ENCODE peak calls at places on chromosomes 11 and 22, in ten cellular contexts. M, G, S, W, Z, I, Y, X, K and E are unnamed samples.

GRCh38 chr11:46360878-46361277 is 13.6 kb downstream of the DGKZ start:
- DNase-seq in M (no peak), G (no peak), S (no peak), W (no peak), Z (no peak), I (no peak), Y (no peak), X (no peak), K (no peak), E (no peak)

GRCh38 chr11:2885676-2886081 is at the start of gene CDKN1C:
- DNase-seq in M (peak), G (peak), S (peak), W (peak), Z (peak), I (peak), Y (peak), X (peak), K (peak), E (no peak)

GRCh38 chr11:8832571-8833260 is 78.3 kb upstream of the AKIP1 start:
- DNase-seq in M (peak), G (no peak), S (no peak), W (peak), Z (peak), I (no peak), Y (peak), X (no peak), K (no peak), E (peak)

GRCh38 chr11:71256080-71256479 is 3.7 kb upstream of the SHANK2 start:
- DNase-seq in M (no peak), G (no peak), S (no peak), W (no peak), Z (no peak), I (no peak), Y (no peak), X (no peak), K (no peak), E (no peak)

GRCh38 chr11:6480299-6480914 is 724 bp downstream of the ARFIP2 start:
- DNase-seq in M (no peak), G (no peak), S (no peak), W (no peak), Z (no peak), I (no peak), Y (no peak), X (peak), K (no peak), E (no peak)

GRCh38 chr22:43633631-43634030 is 178.5 kb downstream of the EFCAB6 start:
- DNase-seq in M (no peak), G (no peak), S (no peak), W (no peak), Z (no peak), I (no peak), Y (no peak), X (no peak), K (no peak), E (no peak)

GRCh38 chr22:36333632-36334031 is 54.1 kb downstream of the MYH9 start:
- DNase-seq in M (no peak), G (no peak), S (no peak), W (peak), Z (no peak), I (peak), Y (no peak), X (no peak), K (no peak), E (no peak)

GRCh38 chr22:40719599-40719998 is 40.3 kb downstream of the MCHR1 start:
- DNase-seq in M (no peak), G (no peak), S (no peak), W (no peak), Z (no peak), I (no peak), Y (no peak), X (no peak), K (no peak), E (no peak)

GRCh38 chr11:131748146-131749050 is 378.0 kb downstream of the NTM start:
- DNase-seq in M (peak), G (peak), S (no peak), W (peak), Z (peak), I (peak), Y (peak), X (peak), K (no peak), E (no peak)

GRCh38 chr11:47328449-47329390 is 23.8 kb downstream of the MYBPC3 start:
- DNase-seq in M (no peak), G (no peak), S (no peak), W (no peak), Z (no peak), I (no peak), Y (no peak), X (no peak), K (no peak), E (no peak)

GRCh38 chr11:7098235-7098832 is 9.5 kb downstream of the RBMXL2 start:
- DNase-seq in M (peak), G (no peak), S (peak), W (no peak), Z (peak), I (no peak), Y (peak), X (peak), K (no peak), E (peak)

GRCh38 chr11:30868495-30869130 is 282.5 kb upstream of the MPPED2 start:
- DNase-seq in M (no peak), G (no peak), S (no peak), W (no peak), Z (peak), I (no peak), Y (no peak), X (no peak), K (no peak), E (no peak)

GRCh38 chr11:45248501-45249011 is 37.6 kb downstream of the SYT13 start:
- DNase-seq in M (no peak), G (no peak), S (no peak), W (no peak), Z (no peak), I (no peak), Y (no peak), X (no peak), K (no peak), E (no peak)

GRCh38 chr11:2998073-2998850 is 6.1 kb upstream of the NAP1L4 start:
- DNase-seq in M (no peak), G (peak), S (no peak), W (no peak), Z (no peak), I (no peak), Y (no peak), X (peak), K (no peak), E (no peak)

GRCh38 chr22:46072030-46072881 is 78.1 kb upstream of the PPARA start:
- DNase-seq in M (peak), G (peak), S (no peak), W (peak), Z (no peak), I (peak), Y (peak), X (peak), K (peak), E (no peak)

GRCh38 chr11:122115520-122116343 is at the start of gene BLID:
- DNase-seq in M (peak), G (peak), S (no peak), W (no peak), Z (peak), I (no peak), Y (peak), X (peak), K (no peak), E (no peak)
- TF ChIP-seq CTCF in M (peak), G (no peak), S (no peak), W (peak), Z (peak), I (no peak), Y (peak), X (no peak), K (peak), E (peak)

DNA sequence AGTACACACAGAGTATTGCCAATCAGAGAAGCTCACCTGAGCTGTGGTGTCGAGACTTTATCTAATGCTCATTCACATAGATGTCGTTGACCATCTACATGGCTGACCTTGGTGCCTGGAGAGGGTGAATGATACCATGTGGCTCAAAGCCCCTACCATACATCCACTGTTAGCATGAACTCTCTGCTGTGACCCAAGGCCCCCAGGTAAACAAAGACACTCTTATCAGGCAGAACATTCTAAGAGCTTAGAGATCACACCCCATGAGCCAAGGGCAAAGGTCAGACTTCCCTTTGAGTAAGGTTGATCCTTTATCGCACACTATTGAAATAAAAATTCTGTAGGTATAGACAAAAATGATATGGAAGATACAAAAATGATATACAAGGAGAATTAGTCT is 15.0 kb upstream of the PIWIL3 start:
- DNase-seq in M (no peak), G (no peak), S (no peak), W (no peak), Z (no peak), I (no peak), Y (no peak), X (no peak), K (no peak), E (no peak)
- H3K4me3 ChIP-seq in M (no peak), G (no peak), S (no peak), W (no peak), Z (no peak), I (no peak), Y (no peak), X (no peak), K (no peak), E (no peak)

DNA sequence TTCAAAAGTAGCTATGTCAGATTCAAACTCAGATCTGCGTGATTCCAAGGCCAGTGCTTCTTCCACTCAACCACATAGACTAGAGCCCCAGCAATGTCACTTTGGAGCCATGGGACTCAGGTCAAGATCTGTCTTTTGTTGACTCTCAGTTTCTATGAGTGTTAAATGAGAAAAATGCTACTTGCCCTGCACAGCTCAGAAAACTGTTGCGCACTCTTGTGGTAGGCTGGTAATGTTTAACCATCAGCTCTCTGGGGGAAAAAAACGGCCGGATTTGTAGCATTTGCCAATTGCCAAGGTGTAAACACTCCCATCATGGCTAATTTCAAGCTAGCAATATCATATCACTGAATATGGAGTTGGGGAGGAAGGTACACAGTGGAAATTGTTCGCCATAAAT is 328.1 kb upstream of the SYN3 start:
- DNase-seq in M (no peak), G (no peak), S (no peak), W (no peak), Z (no peak), I (no peak), Y (no peak), X (no peak), K (no peak), E (no peak)
- TF ChIP-seq CTCF in M (no peak), G (no peak), S (no peak), W (no peak), Z (no peak), I (no peak), Y (no peak), X (no peak), K (no peak), E (no peak)

GRCh38 chr11:117097567-117098268 is 510 bp downstream of the SIK3 start:
- DNase-seq in M (no peak), G (peak), S (no peak), W (peak), Z (no peak), I (no peak), Y (peak), X (peak), K (peak), E (no peak)

GRCh38 chr11:117096140-117096972 is 1.9 kb downstream of the SIK3 start:
- DNase-seq in M (no peak), G (peak), S (no peak), W (no peak), Z (peak), I (no peak), Y (peak), X (peak), K (no peak), E (no peak)

GRCh38 chr11:117096973-117097566 is 1.2 kb downstream of the SIK3 start:
- DNase-seq in M (no peak), G (no peak), S (no peak), W (no peak), Z (no peak), I (no peak), Y (no peak), X (peak), K (no peak), E (no peak)

GRCh38 chr11:117094776-117095175 is 3.5 kb downstream of the SIK3 start:
- DNase-seq in M (peak), G (no peak), S (no peak), W (no peak), Z (peak), I (no peak), Y (peak), X (peak), K (no peak), E (no peak)

GRCh38 chr11:117095301-117096139 is 2.7 kb downstream of the SIK3 start:
- DNase-seq in M (peak), G (no peak), S (no peak), W (no peak), Z (peak), I (no peak), Y (peak), X (peak), K (no peak), E (no peak)
- H3K4me3 ChIP-seq in M (no peak), G (no peak), S (no peak), W (peak), Z (peak), I (peak), Y (no peak), X (no peak), K (peak), E (no peak)

DNA sequence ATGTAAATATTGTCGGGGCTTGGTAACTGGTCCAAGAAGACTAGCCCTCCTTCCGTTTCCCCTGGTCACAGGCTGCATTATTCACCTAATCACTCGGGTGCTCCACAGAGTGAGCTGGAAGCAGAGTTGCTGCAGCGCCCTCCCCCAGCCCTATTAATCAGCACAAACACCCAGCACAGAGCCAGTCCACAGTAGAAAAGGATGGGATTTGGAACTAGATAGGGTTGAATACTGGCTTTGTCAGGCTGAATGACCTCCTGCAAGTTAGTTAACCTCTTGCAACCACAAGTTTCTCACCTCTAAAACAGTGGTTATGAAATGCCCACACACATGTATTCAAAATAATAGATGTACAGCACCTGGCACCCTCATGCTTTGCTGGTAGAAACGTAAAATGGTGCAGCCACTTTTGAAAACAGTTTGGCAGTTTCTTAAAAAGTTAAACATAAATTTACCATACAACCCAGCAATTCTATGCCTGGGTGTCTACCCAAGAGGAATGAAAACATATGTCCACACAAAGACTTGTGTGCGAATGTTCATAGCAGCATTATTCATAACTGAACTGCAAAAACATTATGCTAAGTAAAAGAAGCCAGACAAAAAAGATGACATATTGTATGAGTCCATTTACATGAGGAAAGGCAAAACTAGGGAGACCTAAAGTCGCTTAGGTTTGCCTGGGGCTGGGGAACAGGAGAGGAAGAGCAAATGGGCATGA is 31.7 kb upstream of the APLP2 start:
- DNase-seq in M (no peak), G (no peak), S (no peak), W (no peak), Z (peak), I (no peak), Y (peak), X (no peak), K (no peak), E (no peak)
- TF ChIP-seq CTCF in M (no peak), G (no peak), S (no peak), W (no peak), Z (no peak), I (no peak), Y (no peak), X (no peak), K (no peak), E (no peak)